ENCODE peak calls at places on chromosomes 13 and 19, in eight cellular contexts. S is kidney tubule cell; V is SK-N-DZ; Y is GM13977; D is EL; J is H9; C is posterior cingulate gyrus; K is activated CD4-positive, alpha-beta memory T cell treated with anti-CD3 and anti-CD28 coated beads, Interleukin-2, amount 10 ng/mL, durations not matched to agents 7 days and 5 days. P is an unnamed sample.

GRCh38 chr13:50144473-50145160 is 129.4 kb downstream of the KCNRG start:
- DNase-seq in Y (no peak), K (no peak), S (no peak), D (no peak), V (no peak), C (no peak), J (no peak), P (no peak)

GRCh38 chr19:43469160-43469480 is 3.7 kb upstream of the LYPD3 start:
- DNase-seq in S (no peak), V (no peak), K (no peak), Y (no peak), J (no peak), D (no peak), C (no peak), P (no peak)

GRCh38 chr13:107865643-107866006 is 349.7 kb downstream of the LIG4 start:
- DNase-seq in Y (no peak), C (no peak), D (no peak), J (no peak), V (peak), K (no peak), S (peak), P (no peak)

GRCh38 chr19:6248341-6248740 is 31.4 kb downstream of the MLLT1 start:
- DNase-seq in J (no peak), C (peak), V (no peak), Y (no peak), D (no peak), K (no peak), S (no peak), P (no peak)

GRCh38 chr13:113863511-113864302 is at the start of gene GAS6:
- DNase-seq in C (peak), V (no peak), K (no peak), J (peak), Y (peak), D (peak), S (peak), P (no peak)

GRCh38 chr13:111165189-111165588 is 50.1 kb downstream of the ARHGEF7 start:
- DNase-seq in K (no peak), C (no peak), J (no peak), V (no peak), Y (no peak), S (no peak), D (no peak), P (no peak)

GRCh38 chr19:4452230-4452990 is 5.2 kb downstream of the UBXN6 start:
- DNase-seq in J (no peak), K (no peak), Y (no peak), D (no peak), V (no peak), S (no peak), C (no peak), P (no peak)

GRCh38 chr13:38366954-38367645 is 17.4 kb downstream of the UFM1 start:
- DNase-seq in J (no peak), V (no peak), Y (peak), D (peak), S (peak), K (no peak), C (no peak), P (peak)

GRCh38 chr19:43429395-43429794 is 14.7 kb downstream of the TEX101 start:
- DNase-seq in C (peak), J (no peak), D (no peak), Y (no peak), V (no peak), K (no peak), S (no peak), P (no peak)

GRCh38 chr19:13597625-13598024 is 91.3 kb upstream of the CACNA1A start:
- DNase-seq in Y (peak), V (peak), J (peak), C (no peak), D (peak), K (peak), S (peak), P (peak)

GRCh38 chr13:91311491-91311890 is 36.0 kb upstream of the MIR17HG start:
- DNase-seq in C (no peak), V (no peak), J (no peak), S (peak), Y (no peak), K (no peak), D (no peak), P (no peak)

GRCh38 chr13:27770809-27771208 is 21.5 kb upstream of the GSX1 start:
- DNase-seq in Y (peak), V (no peak), C (no peak), K (no peak), D (peak), J (peak), S (peak), P (peak)

GRCh38 chr13:78139765-78140164 is 221.1 kb upstream of the EDNRB start:
- DNase-seq in C (no peak), Y (no peak), K (no peak), V (peak), S (no peak), D (no peak), J (no peak), P (no peak)

GRCh38 chr19:32692727-32693061 is 1.1 kb downstream of the NUDT19 start:
- DNase-seq in K (no peak), Y (no peak), C (no peak), J (no peak), D (no peak), V (no peak), S (no peak), P (no peak)

GRCh38 chr13:45413826-45414312 is 4.3 kb downstream of the SLC25A30 start:
- DNase-seq in C (no peak), D (no peak), S (peak), V (no peak), J (no peak), Y (no peak), K (no peak), P (peak)

GRCh38 chr13:32804673-32805260 is 211.5 kb upstream of the KL start:
- DNase-seq in S (peak), D (peak), K (no peak), V (no peak), J (no peak), C (no peak), Y (no peak), P (peak)

GRCh38 chr19:12034610-12035009 is 869 bp downstream of the ZNF433 start:
- DNase-seq in C (no peak), Y (peak), D (no peak), K (no peak), J (no peak), S (peak), V (no peak), P (no peak)

GRCh38 chr13:39777021-39777420 is 121.6 kb downstream of the COG6 start:
- DNase-seq in C (no peak), K (no peak), Y (no peak), D (no peak), S (no peak), V (no peak), J (no peak), P (no peak)

GRCh38 chr13:37495046-37495445 is 103.5 kb downstream of the POSTN start:
- DNase-seq in V (no peak), K (no peak), Y (no peak), C (no peak), J (no peak), S (peak), D (peak), P (peak)

GRCh38 chr13:48501705-48502104 is 31.2 kb downstream of the RCBTB2 start:
- DNase-seq in D (no peak), V (no peak), Y (no peak), K (no peak), S (peak), J (no peak), C (no peak), P (no peak)